ENCODE peak calls at places on chromosomes 13 and 19, in ten cellular contexts. W is omental fat pad; O is AG10803; K is substantia nigra; B is stimulated activated CD8-positive, alpha-beta memory T cell treated with anti-CD3 and anti-CD28 coated beads, Interleukin-2, amount 100 ng/mL, for 48 hours; A is lower leg skin; C is fibroblast of mammary gland; E is Peyer's patch; R is activated T-helper 1 cell treated with Interleukin-2 at 50 U/mL for 16 hours; T is stimulated activated effector memory CD8-positive, alpha-beta T cell treated with anti-CD3 and anti-CD28 coated beads, Interleukin-12 subunit alpha, Interleukin-12 subunit beta, amount 100 ng/mL, for 72 hours. J is an unnamed sample.

GRCh38 chr19:17922138-17922537 is 10.7 kb upstream of the CCDC124 start:
- DNase-seq in E (no peak), K (no peak), O (no peak), R (no peak), C (no peak), T (no peak), W (no peak), B (no peak), A (no peak), J (no peak)

GRCh38 chr13:49630580-49630979 is 2.3 kb downstream of the ARL11 start:
- DNase-seq in E (no peak), T (no peak), B (no peak), C (no peak), O (no peak), K (no peak), R (no peak), A (no peak), W (no peak), J (no peak)

GRCh38 chr13:48531416-48532145 is 1.3 kb downstream of the RCBTB2 start:
- DNase-seq in C (no peak), R (no peak), K (no peak), E (no peak), O (no peak), A (no peak), T (peak), B (no peak), W (no peak), J (no peak)

GRCh38 chr13:64051278-64051677 is 2635.6 kb upstream of the PCDH20 start:
- DNase-seq in E (no peak), T (no peak), O (no peak), B (no peak), K (no peak), A (no peak), C (no peak), W (no peak), R (no peak), J (no peak)

GRCh38 chr13:99982741-99983400 is 1.3 kb downstream of the ZIC2 start:
- DNase-seq in O (no peak), T (no peak), E (no peak), R (no peak), C (no peak), W (no peak), K (no peak), B (no peak), A (no peak), J (no peak)

GRCh38 chr19:34217952-34218817 is 36.2 kb upstream of the GARRE1 start:
- DNase-seq in R (peak), K (no peak), T (peak), E (peak), C (peak), B (peak), O (peak), A (no peak), W (no peak), J (no peak)

GRCh38 chr19:46958542-46958941 is 61.1 kb upstream of the NPAS1 start:
- DNase-seq in W (no peak), K (no peak), A (no peak), O (peak), R (no peak), T (no peak), E (no peak), B (no peak), C (peak), J (no peak)

GRCh38 chr13:50128406-50129048 is 113.3 kb downstream of the KCNRG start:
- DNase-seq in T (no peak), O (no peak), C (no peak), E (no peak), R (no peak), W (no peak), K (no peak), A (no peak), B (no peak), J (no peak)

GRCh38 chr13:92362717-92363116 is 863.9 kb upstream of the GPC6 start:
- DNase-seq in A (no peak), O (no peak), B (no peak), E (no peak), K (no peak), R (no peak), T (no peak), W (no peak), C (peak), J (no peak)